ENCODE peak calls at places on chromosome 15, in seven cellular contexts. V is fibroblast of the conjunctiva; Y is GM23248; I is Jurkat, Clone E6-1; S is HFFc6; W is AG09319; A is hepatocyte. H is an unnamed sample.

GRCh38 chr15:89731275-89731674 is 19.8 kb downstream of the MESP1 start:
- DNase-seq in W (no peak), V (no peak), S (no peak), A (no peak), I (no peak), Y (no peak), H (no peak)

GRCh38 chr15:98077186-98077585 is 116.7 kb downstream of the ARRDC4 start:
- DNase-seq in S (no peak), Y (peak; percentile 81), V (no peak), I (no peak), A (peak; percentile 40), W (no peak), H (no peak)

GRCh38 chr15:84924074-84924700 is 39.7 kb downstream of the SLC28A1 start:
- DNase-seq in A (no peak), V (no peak), S (no peak), I (no peak), W (no peak), Y (peak; percentile 30), H (no peak)

GRCh38 chr15:90617171-90617570 is 87.4 kb downstream of the CRTC3 start:
- DNase-seq in Y (peak; percentile 78), V (no peak), S (peak; percentile 13), I (no peak), W (no peak), A (no peak), H (peak; percentile 32)

GRCh38 chr15:63075072-63075995 is 32.8 kb downstream of the TPM1 start:
- DNase-seq in V (no peak), W (no peak), A (no peak), S (no peak), I (no peak), Y (peak; percentile 51), H (no peak)

GRCh38 chr15:44535509-44536297 is 1.2 kb upstream of the EIF3J start:
- DNase-seq in Y (no peak), W (no peak), A (peak; percentile 64), S (no peak), I (no peak), V (no peak), H (no peak)

GRCh38 chr15:78050441-78050809 is 27.1 kb downstream of the TBC1D2B start:
- DNase-seq in I (peak; percentile 74), A (no peak), S (no peak), W (no peak), V (no peak), Y (peak; percentile 51), H (no peak)

GRCh38 chr15:31472636-31473383 is 146.2 kb downstream of the KLF13 start:
- DNase-seq in A (no peak), I (peak; percentile 64), W (no peak), Y (peak; percentile 68), V (no peak), S (no peak), H (no peak)

GRCh38 chr15:38685686-38686339 is 121.2 kb upstream of the RASGRP1 start:
- DNase-seq in Y (no peak), W (no peak), V (no peak), I (peak; percentile 87), S (no peak), A (no peak), H (no peak)

GRCh38 chr15:82146990-82147461 is 101.2 kb upstream of the MEX3B start:
- DNase-seq in Y (peak; percentile 92), V (no peak), W (no peak), I (no peak), S (peak; percentile 78), A (peak; percentile 25), H (no peak)

GRCh38 chr15:67762610-67763368 is 62.5 kb upstream of the SKOR1 start:
- DNase-seq in V (no peak), W (peak; percentile 34), A (no peak), Y (peak; percentile 76), S (peak; percentile 29), I (peak; percentile 83), H (peak; percentile 31)

GRCh38 chr15:95684693-95685115 is 645.8 kb upstream of the NR2F2 start:
- DNase-seq in A (peak; percentile 48), S (peak; percentile 80), V (peak; percentile 43), I (no peak), W (no peak), Y (peak; percentile 90), H (peak; percentile 37)

GRCh38 chr15:28051920-28052633 is 47.0 kb downstream of the OCA2 start:
- DNase-seq in Y (no peak), V (no peak), I (no peak), A (no peak), S (no peak), W (no peak), H (no peak)

GRCh38 chr15:82312611-82313349 is 36.5 kb downstream of the GOLGA6L10 start:
- DNase-seq in W (no peak), V (no peak), Y (peak; percentile 38), A (no peak), S (no peak), I (no peak), H (no peak)

GRCh38 chr15:68409736-68410370 is 22.1 kb downstream of the ITGA11 start:
- DNase-seq in Y (no peak), V (no peak), A (no peak), W (no peak), I (no peak), S (no peak), H (no peak)

GRCh38 chr15:20349774-20350498 is 191.7 kb downstream of the GOLGA6L6 start:
- DNase-seq in Y (no peak), W (no peak), I (no peak), S (no peak), A (peak; percentile 39), V (no peak), H (no peak)

GRCh38 chr15:100764778-100765457 is 114.7 kb upstream of the ALDH1A3 start:
- DNase-seq in Y (peak; percentile 49), I (no peak), V (peak; percentile 88), A (peak; percentile 52), S (no peak), W (peak; percentile 75), H (peak; percentile 84)

GRCh38 chr15:38460543-38460942 is 6.6 kb downstream of the FAM98B start:
- DNase-seq in I (no peak), A (no peak), W (no peak), Y (no peak), S (no peak), V (no peak), H (no peak)

GRCh38 chr15:31352911-31353811 is 26.5 kb downstream of the KLF13 start:
- DNase-seq in S (peak; percentile 81), A (peak; percentile 48), W (peak; percentile 76), I (peak; percentile 58), V (peak; percentile 67), Y (peak; percentile 78), H (peak; percentile 82)

GRCh38 chr15:48891229-48891765 is 13.4 kb downstream of the EID1 start:
- DNase-seq in S (peak; percentile 7), A (no peak), W (no peak), V (no peak), I (no peak), Y (no peak), H (no peak)

GRCh38 chr15:62287066-62287857 is 122.2 kb upstream of the C2CD4B start:
- DNase-seq in Y (peak; percentile 39), S (no peak), I (no peak), A (no peak), W (peak; percentile 5), V (no peak), H (no peak)

GRCh38 chr15:33461671-33462070 is 150.9 kb downstream of the RYR3 start:
- DNase-seq in W (no peak), Y (no peak), V (no peak), A (no peak), I (no peak), S (no peak), H (no peak)

GRCh38 chr15:53830707-53831386 is 71.4 kb upstream of the WDR72 start:
- DNase-seq in S (no peak), Y (no peak), W (no peak), V (no peak), I (no peak), A (peak; percentile 37), H (no peak)

GRCh38 chr15:76339302-76340197 is 3.0 kb downstream of the ISL2 start:
- DNase-seq in V (no peak), W (no peak), I (no peak), Y (peak; percentile 57), A (no peak), S (peak; percentile 16), H (no peak)

GRCh38 chr15:82851981-82852511 is 42.6 kb downstream of the WHAMM start:
- DNase-seq in S (peak; percentile 11), A (no peak), I (no peak), V (no peak), Y (peak; percentile 51), W (no peak), H (no peak)

GRCh38 chr15:31197497-31198414 is 96.2 kb upstream of the TRPM1 start:
- DNase-seq in V (no peak), S (peak; percentile 12), Y (peak; percentile 32), W (no peak), A (peak; percentile 54), I (no peak), H (no peak)

GRCh38 chr15:70196314-70197291 is 98.9 kb upstream of the TLE3 start:
- DNase-seq in Y (peak; percentile 92), S (no peak), V (peak; percentile 62), I (no peak), A (peak; percentile 88), W (no peak), H (peak; percentile 74)

GRCh38 chr15:77831989-77832388 is 199.3 kb upstream of the LINGO1 start:
- DNase-seq in Y (no peak), W (no peak), V (no peak), I (no peak), A (no peak), S (no peak), H (no peak)

GRCh38 chr15:65841121-65841930 is 28.0 kb upstream of the RAB11A start:
- DNase-seq in I (no peak), W (no peak), V (no peak), A (no peak), Y (peak; percentile 66), S (peak; percentile 46), H (no peak)

GRCh38 chr15:68354923-68355322 is 77.0 kb downstream of the ITGA11 start:
- DNase-seq in I (no peak), A (peak; percentile 63), Y (peak; percentile 95), S (peak; percentile 79), W (no peak), V (no peak), H (peak; percentile 96)

GRCh38 chr15:50148362-50148963 is 29.4 kb upstream of the ATP8B4 start:
- DNase-seq in A (peak; percentile 65), W (peak; percentile 22), I (peak; percentile 27), Y (peak; percentile 67), V (peak; percentile 48), S (peak; percentile 76), H (no peak)

GRCh38 chr15:39594056-39594763 is 13.3 kb downstream of the THBS1 start:
- DNase-seq in S (peak; percentile 48), W (peak; percentile 35), Y (peak; percentile 41), A (no peak), V (no peak), I (no peak), H (peak; percentile 57)

GRCh38 chr15:62110000-62110851 is 43.4 kb downstream of the C2CD4A start:
- DNase-seq in W (no peak), Y (peak; percentile 89), V (peak; percentile 36), S (peak; percentile 68), I (no peak), A (peak; percentile 40), H (peak; percentile 13)

GRCh38 chr15:101464999-101465669 is 24.4 kb downstream of the PCSK6 start:
- DNase-seq in A (no peak), I (no peak), W (no peak), V (no peak), Y (no peak), S (no peak), H (no peak)

GRCh38 chr15:79408041-79408440 is 24.1 kb upstream of the MINAR1 start:
- DNase-seq in V (no peak), S (peak; percentile 19), Y (peak; percentile 10), A (peak; percentile 13), I (no peak), W (no peak), H (no peak)

GRCh38 chr15:29870495-29871151 is 48.4 kb upstream of the TJP1 start:
- DNase-seq in S (no peak), Y (no peak), V (no peak), I (no peak), W (no peak), A (no peak), H (no peak)

GRCh38 chr15:68401496-68402431 is 30.2 kb downstream of the ITGA11 start:
- DNase-seq in S (no peak), W (no peak), Y (no peak), I (no peak), A (no peak), V (no peak), H (no peak)

GRCh38 chr15:48596415-48596814 is 49.1 kb downstream of the FBN1 start:
- DNase-seq in I (no peak), Y (peak; percentile 37), A (no peak), W (no peak), V (no peak), S (no peak), H (no peak)

H was measured in AG09309.